ENCODE peak calls at places on chromosomes 16 and 17, in nine cellular contexts. One of them, this sample, is unnamed. For H3K9me3, the result is how much of the 10 kb centered on the place peaks cover.

GRCh38 chr17:19753661-19754463 is 5.8 kb upstream of the ALDH3A1 start:
- DNase-seq in GM12878: no peak
- DNase-seq in stomach: peak
- DNase-seq in HepG2: no peak
- DNase-seq in transverse colon: peak
- DNase-seq in SK-N-SH: no peak
- DNase-seq in esophagus muscularis mucosa: no peak
- DNase-seq in suprapubic skin: no peak
- DNase-seq in sigmoid colon: peak
- DNase-seq in this sample: no peak

GRCh38 chr17:56778898-56779297 is 54.8 kb downstream of the C17orf67 start:
- DNase-seq in stomach: no peak
- DNase-seq in sigmoid colon: no peak
- DNase-seq in esophagus muscularis mucosa: no peak
- DNase-seq in suprapubic skin: no peak
- DNase-seq in GM12878: no peak
- DNase-seq in transverse colon: no peak
- DNase-seq in SK-N-SH: no peak
- DNase-seq in HepG2: no peak
- DNase-seq in this sample: no peak

GRCh38 chr16:31536804-31537361 is 9.2 kb downstream of the AHSP start:
- DNase-seq in GM12878: no peak
- DNase-seq in transverse colon: no peak
- DNase-seq in stomach: no peak
- DNase-seq in esophagus muscularis mucosa: no peak
- DNase-seq in SK-N-SH: no peak
- DNase-seq in HepG2: no peak
- DNase-seq in suprapubic skin: no peak
- DNase-seq in sigmoid colon: no peak
- DNase-seq in this sample: peak

GRCh38 chr16:82011199-82011641 is at the start of gene SDR42E1:
- DNase-seq in stomach: peak
- DNase-seq in SK-N-SH: no peak
- DNase-seq in HepG2: no peak
- DNase-seq in esophagus muscularis mucosa: no peak
- DNase-seq in sigmoid colon: no peak
- DNase-seq in GM12878: peak
- DNase-seq in suprapubic skin: peak
- DNase-seq in transverse colon: peak
- DNase-seq in this sample: peak

GRCh38 chr17:7587831-7588230 is 2.1 kb downstream of the SOX15 start:
- DNase-seq in sigmoid colon: peak
- DNase-seq in HepG2: no peak
- DNase-seq in transverse colon: no peak
- DNase-seq in stomach: no peak
- DNase-seq in esophagus muscularis mucosa: no peak
- DNase-seq in GM12878: no peak
- DNase-seq in suprapubic skin: no peak
- DNase-seq in SK-N-SH: no peak
- DNase-seq in this sample: no peak

GRCh38 chr17:50114849-50115357 is 15.1 kb downstream of the SAMD14 start:
- DNase-seq in SK-N-SH: peak
- DNase-seq in sigmoid colon: no peak
- DNase-seq in transverse colon: peak
- DNase-seq in stomach: peak
- DNase-seq in GM12878: no peak
- DNase-seq in esophagus muscularis mucosa: no peak
- DNase-seq in suprapubic skin: no peak
- DNase-seq in HepG2: peak
- DNase-seq in this sample: no peak

GRCh38 chr16:18800674-18801196 is 614 bp downstream of the ARL6IP1 start:
- DNase-seq in esophagus muscularis mucosa: no peak
- DNase-seq in HepG2: no peak
- DNase-seq in GM12878: no peak
- DNase-seq in stomach: no peak
- DNase-seq in suprapubic skin: peak
- DNase-seq in transverse colon: peak
- DNase-seq in sigmoid colon: no peak
- DNase-seq in SK-N-SH: no peak
- DNase-seq in this sample: no peak

GRCh38 chr17:787641-788221 is 5.6 kb downstream of the MRM3 start:
- DNase-seq in suprapubic skin: peak
- DNase-seq in transverse colon: no peak
- DNase-seq in sigmoid colon: peak
- DNase-seq in GM12878: no peak
- DNase-seq in SK-N-SH: no peak
- DNase-seq in stomach: peak
- DNase-seq in esophagus muscularis mucosa: no peak
- DNase-seq in HepG2: no peak
- DNase-seq in this sample: no peak

GRCh38 chr16:28061702-28062101 is 1.8 kb downstream of the GSG1L start:
- DNase-seq in HepG2: no peak
- DNase-seq in SK-N-SH: no peak
- DNase-seq in esophagus muscularis mucosa: no peak
- DNase-seq in suprapubic skin: no peak
- DNase-seq in sigmoid colon: no peak
- DNase-seq in transverse colon: no peak
- DNase-seq in GM12878: no peak
- DNase-seq in stomach: no peak
- DNase-seq in this sample: no peak

GRCh38 chr17:82791532-82791931 is 39.7 kb downstream of the TBCD start:
- DNase-seq in stomach: no peak
- DNase-seq in sigmoid colon: no peak
- DNase-seq in HepG2: no peak
- DNase-seq in suprapubic skin: no peak
- DNase-seq in transverse colon: no peak
- DNase-seq in SK-N-SH: no peak
- DNase-seq in esophagus muscularis mucosa: no peak
- DNase-seq in GM12878: no peak
- DNase-seq in this sample: no peak

GRCh38 chr16:17359778-17360177 is 111.0 kb downstream of the XYLT1 start:
- DNase-seq in esophagus muscularis mucosa: no peak
- DNase-seq in SK-N-SH: peak
- DNase-seq in GM12878: no peak
- DNase-seq in stomach: no peak
- DNase-seq in sigmoid colon: no peak
- DNase-seq in transverse colon: no peak
- DNase-seq in suprapubic skin: no peak
- DNase-seq in HepG2: no peak
- DNase-seq in this sample: no peak

GRCh38 chr17:12575641-12576040 is 90.0 kb upstream of the MYOCD start:
- DNase-seq in SK-N-SH: no peak
- DNase-seq in HepG2: no peak
- DNase-seq in suprapubic skin: no peak
- DNase-seq in GM12878: no peak
- DNase-seq in esophagus muscularis mucosa: no peak
- DNase-seq in sigmoid colon: no peak
- DNase-seq in transverse colon: no peak
- DNase-seq in stomach: no peak
- DNase-seq in this sample: no peak

GRCh38 chr17:42659079-42659931 is at the start of gene TUBG2:
- DNase-seq in stomach: peak
- DNase-seq in GM12878: no peak
- DNase-seq in esophagus muscularis mucosa: no peak
- DNase-seq in HepG2: peak
- DNase-seq in suprapubic skin: peak
- DNase-seq in SK-N-SH: peak
- DNase-seq in sigmoid colon: peak
- DNase-seq in transverse colon: peak
- DNase-seq in this sample: peak

GRCh38 chr16:67399218-67399733 is 6.0 kb upstream of the TPPP3 start:
- DNase-seq in suprapubic skin: peak
- DNase-seq in HepG2: no peak
- DNase-seq in stomach: peak
- DNase-seq in esophagus muscularis mucosa: no peak
- DNase-seq in sigmoid colon: no peak
- DNase-seq in GM12878: no peak
- DNase-seq in SK-N-SH: peak
- DNase-seq in transverse colon: no peak
- DNase-seq in this sample: peak

GRCh38 chr16:30996324-30996999 is 11.5 kb downstream of the HSD3B7 start:
- DNase-seq in GM12878: no peak
- DNase-seq in sigmoid colon: no peak
- DNase-seq in esophagus muscularis mucosa: no peak
- DNase-seq in transverse colon: peak
- DNase-seq in suprapubic skin: no peak
- DNase-seq in stomach: no peak
- DNase-seq in HepG2: peak
- DNase-seq in SK-N-SH: no peak
- DNase-seq in this sample: no peak

DNA sequence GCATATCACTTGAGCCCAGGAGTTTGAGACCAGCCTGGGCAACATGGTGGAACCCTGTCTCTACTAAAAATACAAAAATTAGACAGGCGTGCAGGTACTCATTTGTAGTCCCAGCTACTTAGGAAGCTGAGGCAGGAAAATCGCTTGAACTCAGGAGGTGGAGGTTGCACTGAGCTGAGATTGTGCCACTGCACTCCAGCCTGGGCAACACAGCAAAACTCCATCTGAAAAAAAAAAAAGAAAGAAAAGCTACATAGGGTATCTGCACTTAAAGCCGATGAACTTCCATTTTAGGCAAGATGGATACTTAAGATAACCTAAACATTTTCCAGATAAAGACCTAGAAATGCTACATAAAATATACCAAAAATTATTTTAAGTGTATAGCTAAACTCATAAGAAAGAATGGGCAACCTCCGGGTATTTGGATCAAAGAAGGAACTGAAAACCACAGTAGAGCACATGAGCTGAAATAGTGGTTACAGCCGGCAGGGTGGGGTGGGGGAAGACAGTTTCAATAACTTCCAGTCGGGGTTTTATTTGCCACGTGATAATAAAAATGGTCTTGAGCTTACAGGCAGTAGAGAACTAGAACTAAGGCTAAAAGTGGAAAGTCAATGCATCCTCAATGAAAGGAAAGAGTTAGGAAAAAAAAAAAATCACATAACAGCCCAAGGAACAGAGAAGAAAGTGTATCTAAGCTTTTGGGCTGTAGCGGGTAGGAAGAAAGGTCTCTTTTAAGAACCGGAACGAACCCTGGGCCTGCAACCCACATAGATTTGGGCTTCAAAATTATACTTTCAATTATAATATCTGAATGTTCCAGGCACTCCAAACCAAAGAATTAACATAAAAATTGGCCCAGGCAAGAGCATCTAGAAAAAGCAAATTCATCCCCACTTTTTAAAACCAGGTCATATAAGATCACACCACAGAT is 53.1 kb downstream of the CFDP1 start:
- DNase-seq in esophagus muscularis mucosa: no peak
- DNase-seq in SK-N-SH: no peak
- DNase-seq in GM12878: peak
- DNase-seq in HepG2: no peak
- DNase-seq in transverse colon: peak
- DNase-seq in sigmoid colon: no peak
- DNase-seq in stomach: no peak
- DNase-seq in suprapubic skin: no peak
- DNase-seq in this sample: peak
- TF ChIP-seq POLR2AphosphoS5 in esophagus muscularis mucosa: no peak
- TF ChIP-seq POLR2AphosphoS5 in SK-N-SH: no peak
- TF ChIP-seq POLR2AphosphoS5 in GM12878: no peak
- TF ChIP-seq POLR2AphosphoS5 in HepG2: no peak
- TF ChIP-seq POLR2AphosphoS5 in transverse colon: no peak
- TF ChIP-seq POLR2AphosphoS5 in sigmoid colon: no peak
- TF ChIP-seq POLR2AphosphoS5 in stomach: no peak
- TF ChIP-seq POLR2AphosphoS5 in suprapubic skin: no peak
- TF ChIP-seq POLR2AphosphoS5 in this sample: no peak

GRCh38 chr16:861446-861845 is 60.9 kb upstream of the GNG13 start:
- DNase-seq in HepG2: no peak
- DNase-seq in suprapubic skin: no peak
- DNase-seq in transverse colon: no peak
- DNase-seq in stomach: no peak
- DNase-seq in SK-N-SH: no peak
- DNase-seq in sigmoid colon: peak
- DNase-seq in esophagus muscularis mucosa: no peak
- DNase-seq in GM12878: no peak
- DNase-seq in this sample: peak
- H3K9me3 ChIP-seq in HepG2: under half
- H3K9me3 ChIP-seq in suprapubic skin: under half
- H3K9me3 ChIP-seq in transverse colon: under half
- H3K9me3 ChIP-seq in stomach: under half
- H3K9me3 ChIP-seq in SK-N-SH: under half
- H3K9me3 ChIP-seq in sigmoid colon: under half
- H3K9me3 ChIP-seq in esophagus muscularis mucosa: under half
- H3K9me3 ChIP-seq in GM12878: under half
- H3K9me3 ChIP-seq in this sample: under half

DNA sequence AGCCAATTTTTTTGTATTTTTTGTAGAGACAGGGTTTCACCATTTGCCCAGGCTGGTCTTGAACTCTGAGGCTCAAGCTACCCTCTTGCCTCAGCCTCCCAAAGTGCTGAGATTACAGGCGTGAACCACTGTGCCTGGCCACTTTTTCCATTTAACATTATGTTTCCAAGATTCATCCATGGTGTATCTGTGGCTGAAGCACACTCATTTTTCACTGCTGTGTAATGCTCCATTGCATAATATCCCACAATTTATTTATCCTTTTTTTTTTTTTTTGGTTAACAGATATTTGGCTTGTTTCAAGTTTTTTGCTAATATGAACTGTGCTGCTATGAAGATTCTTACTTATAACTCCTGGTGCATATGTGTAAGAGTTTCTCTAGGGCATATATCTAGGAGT is 1.9 kb upstream of the NUP93 start:
- DNase-seq in suprapubic skin: no peak
- DNase-seq in HepG2: no peak
- DNase-seq in sigmoid colon: no peak
- DNase-seq in SK-N-SH: no peak
- DNase-seq in esophagus muscularis mucosa: no peak
- DNase-seq in stomach: no peak
- DNase-seq in transverse colon: no peak
- DNase-seq in GM12878: no peak
- DNase-seq in this sample: no peak
- TF ChIP-seq EP300 in suprapubic skin: no peak
- TF ChIP-seq EP300 in HepG2: no peak
- TF ChIP-seq EP300 in sigmoid colon: no peak
- TF ChIP-seq EP300 in SK-N-SH: no peak
- TF ChIP-seq EP300 in esophagus muscularis mucosa: no peak
- TF ChIP-seq EP300 in stomach: no peak
- TF ChIP-seq EP300 in transverse colon: no peak
- TF ChIP-seq EP300 in GM12878: no peak
- TF ChIP-seq EP300 in this sample: no peak

DNA sequence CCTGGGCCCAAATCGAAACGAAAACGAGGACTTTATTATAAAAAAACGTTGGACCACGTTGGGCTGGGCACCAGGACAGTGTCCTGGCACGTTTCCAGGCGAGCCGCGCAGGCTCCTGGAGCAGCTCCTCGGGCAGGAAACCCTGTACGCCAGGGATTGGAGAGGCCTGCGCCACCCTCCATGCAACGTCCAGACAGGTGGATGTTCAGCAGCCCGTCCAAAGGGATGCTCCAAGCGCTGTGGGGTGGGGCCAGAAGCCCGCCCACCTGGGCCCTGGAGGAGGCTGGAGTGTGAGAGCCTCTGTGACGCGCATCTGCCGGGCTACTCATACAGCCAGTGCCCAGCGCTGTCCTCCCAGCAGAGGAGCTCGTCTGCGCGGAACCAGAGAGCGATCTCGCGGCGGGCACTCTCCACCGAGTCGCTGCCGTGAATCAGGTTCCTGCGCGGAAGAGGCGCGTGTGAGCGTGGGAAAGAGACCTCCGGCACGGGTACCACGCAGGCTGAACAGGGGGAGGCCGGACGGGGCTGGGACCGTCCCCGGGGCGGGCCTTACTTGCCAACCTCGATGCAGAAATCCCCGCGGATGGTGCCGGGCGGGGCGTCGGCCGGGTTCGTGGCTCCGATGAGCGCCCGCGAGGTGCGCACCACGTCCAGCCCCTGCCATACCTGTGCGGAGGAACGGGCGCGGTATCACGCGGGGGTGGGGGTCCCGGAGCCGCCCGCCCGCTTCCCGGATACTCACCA is 843 bp downstream of the NME3 start:
- DNase-seq in esophagus muscularis mucosa: no peak
- DNase-seq in transverse colon: peak
- DNase-seq in HepG2: no peak
- DNase-seq in stomach: peak
- DNase-seq in SK-N-SH: peak
- DNase-seq in GM12878: no peak
- DNase-seq in sigmoid colon: peak
- DNase-seq in suprapubic skin: no peak
- DNase-seq in this sample: peak
- TF ChIP-seq POLR2AphosphoS5 in esophagus muscularis mucosa: peak
- TF ChIP-seq POLR2AphosphoS5 in transverse colon: peak
- TF ChIP-seq POLR2AphosphoS5 in HepG2: no peak
- TF ChIP-seq POLR2AphosphoS5 in stomach: no peak
- TF ChIP-seq POLR2AphosphoS5 in SK-N-SH: peak
- TF ChIP-seq POLR2AphosphoS5 in GM12878: peak
- TF ChIP-seq POLR2AphosphoS5 in sigmoid colon: peak
- TF ChIP-seq POLR2AphosphoS5 in suprapubic skin: no peak
- TF ChIP-seq POLR2AphosphoS5 in this sample: peak

This sample was measured in upper lobe of left lung.